ENCODE peak calls at places on chromosomes 13 and 19, in six cellular contexts. One of them, this sample, is unnamed.

GRCh38 chr13:31199849-31200635 is at the start of gene B3GLCT:
- DNase-seq in ACHN: peak
- DNase-seq in naive thymus-derived CD4-positive, alpha-beta T cell: peak
- DNase-seq in retina: peak
- DNase-seq in activated gamma-delta T cell treated with Interleukin-2 at 50 U/mL for 16 hours: peak
- DNase-seq in AG04449: no peak
- DNase-seq in this sample: peak

GRCh38 chr13:25802579-25802978 is 249.2 kb downstream of the SHISA2 start:
- DNase-seq in ACHN: no peak
- DNase-seq in naive thymus-derived CD4-positive, alpha-beta T cell: no peak
- DNase-seq in retina: no peak
- DNase-seq in activated gamma-delta T cell treated with Interleukin-2 at 50 U/mL for 16 hours: no peak
- DNase-seq in AG04449: no peak
- DNase-seq in this sample: no peak

GRCh38 chr13:26485288-26485687 is 72.2 kb upstream of the WASF3 start:
- DNase-seq in ACHN: no peak
- DNase-seq in naive thymus-derived CD4-positive, alpha-beta T cell: no peak
- DNase-seq in retina: no peak
- DNase-seq in activated gamma-delta T cell treated with Interleukin-2 at 50 U/mL for 16 hours: no peak
- DNase-seq in AG04449: no peak
- DNase-seq in this sample: peak

GRCh38 chr19:28522545-28522922 is 690.4 kb downstream of the UQCRFS1 start:
- DNase-seq in ACHN: no peak
- DNase-seq in naive thymus-derived CD4-positive, alpha-beta T cell: no peak
- DNase-seq in retina: no peak
- DNase-seq in activated gamma-delta T cell treated with Interleukin-2 at 50 U/mL for 16 hours: no peak
- DNase-seq in AG04449: no peak
- DNase-seq in this sample: no peak

GRCh38 chr19:38725469-38726283 is 18.6 kb downstream of the CAPN12 start:
- DNase-seq in ACHN: no peak
- DNase-seq in naive thymus-derived CD4-positive, alpha-beta T cell: no peak
- DNase-seq in retina: no peak
- DNase-seq in activated gamma-delta T cell treated with Interleukin-2 at 50 U/mL for 16 hours: no peak
- DNase-seq in AG04449: no peak
- DNase-seq in this sample: no peak

GRCh38 chr13:85277753-85278152 is 521.5 kb downstream of the SLITRK6 start:
- DNase-seq in ACHN: peak
- DNase-seq in naive thymus-derived CD4-positive, alpha-beta T cell: no peak
- DNase-seq in retina: no peak
- DNase-seq in activated gamma-delta T cell treated with Interleukin-2 at 50 U/mL for 16 hours: no peak
- DNase-seq in AG04449: no peak
- DNase-seq in this sample: no peak

GRCh38 chr19:2561895-2562294 is 86.0 kb downstream of the GADD45B start:
- DNase-seq in ACHN: no peak
- DNase-seq in naive thymus-derived CD4-positive, alpha-beta T cell: peak
- DNase-seq in retina: no peak
- DNase-seq in activated gamma-delta T cell treated with Interleukin-2 at 50 U/mL for 16 hours: peak
- DNase-seq in AG04449: no peak
- DNase-seq in this sample: no peak

GRCh38 chr19:38736413-38737280 is 7.6 kb downstream of the CAPN12 start:
- DNase-seq in ACHN: peak
- DNase-seq in naive thymus-derived CD4-positive, alpha-beta T cell: no peak
- DNase-seq in retina: no peak
- DNase-seq in activated gamma-delta T cell treated with Interleukin-2 at 50 U/mL for 16 hours: peak
- DNase-seq in AG04449: no peak
- DNase-seq in this sample: no peak

GRCh38 chr19:19054939-19055440 is 8.8 kb upstream of the SLC25A42 start:
- DNase-seq in ACHN: no peak
- DNase-seq in naive thymus-derived CD4-positive, alpha-beta T cell: no peak
- DNase-seq in retina: no peak
- DNase-seq in activated gamma-delta T cell treated with Interleukin-2 at 50 U/mL for 16 hours: no peak
- DNase-seq in AG04449: no peak
- DNase-seq in this sample: no peak

GRCh38 chr13:25046274-25046984 is 49.5 kb upstream of the PABPC3 start:
- DNase-seq in ACHN: no peak
- DNase-seq in naive thymus-derived CD4-positive, alpha-beta T cell: no peak
- DNase-seq in retina: no peak
- DNase-seq in activated gamma-delta T cell treated with Interleukin-2 at 50 U/mL for 16 hours: no peak
- DNase-seq in AG04449: no peak
- DNase-seq in this sample: no peak

GRCh38 chr13:110685305-110685704 is 20.6 kb downstream of the CARS2 start:
- DNase-seq in ACHN: no peak
- DNase-seq in naive thymus-derived CD4-positive, alpha-beta T cell: no peak
- DNase-seq in retina: no peak
- DNase-seq in activated gamma-delta T cell treated with Interleukin-2 at 50 U/mL for 16 hours: no peak
- DNase-seq in AG04449: peak
- DNase-seq in this sample: no peak

GRCh38 chr19:40691421-40692211 is 1.2 kb upstream of the NUMBL start:
- DNase-seq in ACHN: no peak
- DNase-seq in naive thymus-derived CD4-positive, alpha-beta T cell: no peak
- DNase-seq in retina: peak
- DNase-seq in activated gamma-delta T cell treated with Interleukin-2 at 50 U/mL for 16 hours: no peak
- DNase-seq in AG04449: no peak
- DNase-seq in this sample: peak

GRCh38 chr19:17706750-17707181 is 12.5 kb upstream of the MAP1S start:
- DNase-seq in ACHN: no peak
- DNase-seq in naive thymus-derived CD4-positive, alpha-beta T cell: no peak
- DNase-seq in retina: peak
- DNase-seq in activated gamma-delta T cell treated with Interleukin-2 at 50 U/mL for 16 hours: no peak
- DNase-seq in AG04449: no peak
- DNase-seq in this sample: peak

GRCh38 chr13:112054616-112055015 is 12.3 kb upstream of the SOX1 start:
- DNase-seq in ACHN: no peak
- DNase-seq in naive thymus-derived CD4-positive, alpha-beta T cell: no peak
- DNase-seq in retina: no peak
- DNase-seq in activated gamma-delta T cell treated with Interleukin-2 at 50 U/mL for 16 hours: no peak
- DNase-seq in AG04449: no peak
- DNase-seq in this sample: no peak